ENCODE peak calls at places on chromosomes 3 and 15, in ten cellular contexts. One of them, this sample, is unnamed.

GRCh38 chr3:115227046-115227445 is 80.0 kb upstream of the ZBTB20 start:
- DNase-seq in fibroblast of mammary gland: peak
- DNase-seq in stimulated activated CD4-positive, alpha-beta T cell treated with anti-CD3 and anti-CD28 coated beads, Interleukin-12 subunit alpha, Interleukin-12 subunit beta, amount 100 ng/mL, for 24 hours: no peak
- DNase-seq in psoas muscle: no peak
- DNase-seq in kidney glomerular epithelial cell: no peak
- DNase-seq in AG10803: peak
- DNase-seq in iris pigment epithelial cell: no peak
- DNase-seq in GM23248: peak
- DNase-seq in neural crest cell: no peak
- DNase-seq in AG04449: no peak
- DNase-seq in this sample: no peak

GRCh38 chr3:34703058-34703457 is 904.6 kb downstream of the PDCD6IP start:
- DNase-seq in fibroblast of mammary gland: no peak
- DNase-seq in stimulated activated CD4-positive, alpha-beta T cell treated with anti-CD3 and anti-CD28 coated beads, Interleukin-12 subunit alpha, Interleukin-12 subunit beta, amount 100 ng/mL, for 24 hours: no peak
- DNase-seq in psoas muscle: no peak
- DNase-seq in kidney glomerular epithelial cell: no peak
- DNase-seq in AG10803: no peak
- DNase-seq in iris pigment epithelial cell: no peak
- DNase-seq in GM23248: no peak
- DNase-seq in neural crest cell: no peak
- DNase-seq in AG04449: no peak
- DNase-seq in this sample: no peak

GRCh38 chr3:159907828-159908227 is 80.8 kb upstream of the IL12A start:
- DNase-seq in fibroblast of mammary gland: no peak
- DNase-seq in stimulated activated CD4-positive, alpha-beta T cell treated with anti-CD3 and anti-CD28 coated beads, Interleukin-12 subunit alpha, Interleukin-12 subunit beta, amount 100 ng/mL, for 24 hours: no peak
- DNase-seq in psoas muscle: no peak
- DNase-seq in kidney glomerular epithelial cell: no peak
- DNase-seq in AG10803: peak
- DNase-seq in iris pigment epithelial cell: peak
- DNase-seq in GM23248: no peak
- DNase-seq in neural crest cell: no peak
- DNase-seq in AG04449: no peak
- DNase-seq in this sample: no peak

GRCh38 chr3:169694117-169694516 is 30.6 kb upstream of the MECOM start:
- DNase-seq in fibroblast of mammary gland: peak
- DNase-seq in stimulated activated CD4-positive, alpha-beta T cell treated with anti-CD3 and anti-CD28 coated beads, Interleukin-12 subunit alpha, Interleukin-12 subunit beta, amount 100 ng/mL, for 24 hours: no peak
- DNase-seq in psoas muscle: no peak
- DNase-seq in kidney glomerular epithelial cell: peak
- DNase-seq in AG10803: no peak
- DNase-seq in iris pigment epithelial cell: peak
- DNase-seq in GM23248: no peak
- DNase-seq in neural crest cell: no peak
- DNase-seq in AG04449: no peak
- DNase-seq in this sample: peak

GRCh38 chr15:59456114-59456513 is 18.1 kb downstream of the FAM81A start:
- DNase-seq in fibroblast of mammary gland: no peak
- DNase-seq in stimulated activated CD4-positive, alpha-beta T cell treated with anti-CD3 and anti-CD28 coated beads, Interleukin-12 subunit alpha, Interleukin-12 subunit beta, amount 100 ng/mL, for 24 hours: no peak
- DNase-seq in psoas muscle: no peak
- DNase-seq in kidney glomerular epithelial cell: no peak
- DNase-seq in AG10803: no peak
- DNase-seq in iris pigment epithelial cell: no peak
- DNase-seq in GM23248: no peak
- DNase-seq in neural crest cell: no peak
- DNase-seq in AG04449: no peak
- DNase-seq in this sample: no peak

GRCh38 chr3:109195812-109196211 is 59.3 kb downstream of the C3orf85 start:
- DNase-seq in fibroblast of mammary gland: no peak
- DNase-seq in stimulated activated CD4-positive, alpha-beta T cell treated with anti-CD3 and anti-CD28 coated beads, Interleukin-12 subunit alpha, Interleukin-12 subunit beta, amount 100 ng/mL, for 24 hours: no peak
- DNase-seq in psoas muscle: no peak
- DNase-seq in kidney glomerular epithelial cell: peak
- DNase-seq in AG10803: no peak
- DNase-seq in iris pigment epithelial cell: peak
- DNase-seq in GM23248: no peak
- DNase-seq in neural crest cell: no peak
- DNase-seq in AG04449: no peak
- DNase-seq in this sample: peak

GRCh38 chr15:78977091-78977571 is 32.3 kb upstream of the CTSH start:
- DNase-seq in fibroblast of mammary gland: no peak
- DNase-seq in stimulated activated CD4-positive, alpha-beta T cell treated with anti-CD3 and anti-CD28 coated beads, Interleukin-12 subunit alpha, Interleukin-12 subunit beta, amount 100 ng/mL, for 24 hours: no peak
- DNase-seq in psoas muscle: no peak
- DNase-seq in kidney glomerular epithelial cell: no peak
- DNase-seq in AG10803: no peak
- DNase-seq in iris pigment epithelial cell: no peak
- DNase-seq in GM23248: no peak
- DNase-seq in neural crest cell: no peak
- DNase-seq in AG04449: no peak
- DNase-seq in this sample: no peak

GRCh38 chr15:34360298-34360697 is 6.7 kb downstream of the LPCAT4 start:
- DNase-seq in fibroblast of mammary gland: no peak
- DNase-seq in stimulated activated CD4-positive, alpha-beta T cell treated with anti-CD3 and anti-CD28 coated beads, Interleukin-12 subunit alpha, Interleukin-12 subunit beta, amount 100 ng/mL, for 24 hours: no peak
- DNase-seq in psoas muscle: no peak
- DNase-seq in kidney glomerular epithelial cell: no peak
- DNase-seq in AG10803: no peak
- DNase-seq in iris pigment epithelial cell: no peak
- DNase-seq in GM23248: no peak
- DNase-seq in neural crest cell: no peak
- DNase-seq in AG04449: no peak
- DNase-seq in this sample: no peak

GRCh38 chr3:126126292-126126691 is 42.4 kb upstream of the SLC41A3 start:
- DNase-seq in fibroblast of mammary gland: no peak
- DNase-seq in stimulated activated CD4-positive, alpha-beta T cell treated with anti-CD3 and anti-CD28 coated beads, Interleukin-12 subunit alpha, Interleukin-12 subunit beta, amount 100 ng/mL, for 24 hours: no peak
- DNase-seq in psoas muscle: peak
- DNase-seq in kidney glomerular epithelial cell: no peak
- DNase-seq in AG10803: no peak
- DNase-seq in iris pigment epithelial cell: no peak
- DNase-seq in GM23248: no peak
- DNase-seq in neural crest cell: no peak
- DNase-seq in AG04449: no peak
- DNase-seq in this sample: no peak

GRCh38 chr3:59127071-59127470 is 77.2 kb upstream of the CFAP20DC start:
- DNase-seq in fibroblast of mammary gland: peak
- DNase-seq in stimulated activated CD4-positive, alpha-beta T cell treated with anti-CD3 and anti-CD28 coated beads, Interleukin-12 subunit alpha, Interleukin-12 subunit beta, amount 100 ng/mL, for 24 hours: no peak
- DNase-seq in psoas muscle: no peak
- DNase-seq in kidney glomerular epithelial cell: peak
- DNase-seq in AG10803: peak
- DNase-seq in iris pigment epithelial cell: peak
- DNase-seq in GM23248: peak
- DNase-seq in neural crest cell: no peak
- DNase-seq in AG04449: peak
- DNase-seq in this sample: peak

This sample was measured in choroid plexus epithelial cell.